ENCODE peak calls at places on chromosome 2, in five cellular contexts. One of them, this sample, is unnamed.

GRCh38 chr2:50448556-50448955 is 583.4 kb downstream of the NRXN1 start:
- DNase-seq in GM12878: no peak
- DNase-seq in K562: no peak
- DNase-seq in SK-N-SH: no peak
- DNase-seq in HepG2: no peak
- DNase-seq in this sample: no peak

GRCh38 chr2:70930371-70931329 is 5.0 kb upstream of the ATP6V1B1 start:
- DNase-seq in GM12878: no peak
- DNase-seq in K562: no peak
- DNase-seq in SK-N-SH: no peak
- DNase-seq in HepG2: no peak
- DNase-seq in this sample: no peak

GRCh38 chr2:43461461-43462073 is 134.3 kb downstream of the THADA start:
- DNase-seq in GM12878: peak; percentile 81
- DNase-seq in K562: no peak
- DNase-seq in SK-N-SH: no peak
- DNase-seq in HepG2: no peak
- DNase-seq in this sample: no peak

GRCh38 chr2:231957913-231958763 is 3.4 kb upstream of the DIS3L2 start:
- DNase-seq in GM12878: no peak
- DNase-seq in K562: no peak
- DNase-seq in SK-N-SH: no peak
- DNase-seq in HepG2: peak; percentile 62
- DNase-seq in this sample: no peak

GRCh38 chr2:12504443-12504842 is 212.3 kb upstream of the TRIB2 start:
- DNase-seq in GM12878: peak; percentile 55
- DNase-seq in K562: no peak
- DNase-seq in SK-N-SH: no peak
- DNase-seq in HepG2: no peak
- DNase-seq in this sample: no peak

GRCh38 chr2:100783986-100784385 is 36.0 kb upstream of the NPAS2 start:
- DNase-seq in GM12878: no peak
- DNase-seq in K562: no peak
- DNase-seq in SK-N-SH: no peak
- DNase-seq in HepG2: no peak
- DNase-seq in this sample: no peak

GRCh38 chr2:107027205-107027604 is 141.2 kb upstream of the ST6GAL2 start:
- DNase-seq in GM12878: no peak
- DNase-seq in K562: no peak
- DNase-seq in SK-N-SH: no peak
- DNase-seq in HepG2: no peak
- DNase-seq in this sample: no peak

GRCh38 chr2:47402555-47402804 is 476 bp upstream of the MSH2 start:
- DNase-seq in GM12878: no peak
- DNase-seq in K562: no peak
- DNase-seq in SK-N-SH: no peak
- DNase-seq in HepG2: no peak
- DNase-seq in this sample: no peak

GRCh38 chr2:11930211-11930761 is 183.9 kb downstream of the LPIN1 start:
- DNase-seq in GM12878: no peak
- DNase-seq in K562: no peak
- DNase-seq in SK-N-SH: peak; percentile 32
- DNase-seq in HepG2: no peak
- DNase-seq in this sample: no peak

GRCh38 chr2:24050041-24050655 is 607 bp downstream of the FKBP1B start:
- DNase-seq in GM12878: no peak
- DNase-seq in K562: no peak
- DNase-seq in SK-N-SH: peak; percentile 75
- DNase-seq in HepG2: peak; percentile 28
- DNase-seq in this sample: no peak

GRCh38 chr2:239389414-239390329 is 11.1 kb downstream of the HDAC4 start:
- DNase-seq in GM12878: no peak
- DNase-seq in K562: no peak
- DNase-seq in SK-N-SH: no peak
- DNase-seq in HepG2: no peak
- DNase-seq in this sample: no peak

GRCh38 chr2:204365778-204366177 is 179.5 kb upstream of the PARD3B start:
- DNase-seq in GM12878: no peak
- DNase-seq in K562: no peak
- DNase-seq in SK-N-SH: no peak
- DNase-seq in HepG2: no peak
- DNase-seq in this sample: no peak

GRCh38 chr2:84038866-84039265 is 420.2 kb downstream of the SUCLG1 start:
- DNase-seq in GM12878: no peak
- DNase-seq in K562: no peak
- DNase-seq in SK-N-SH: no peak
- DNase-seq in HepG2: no peak
- DNase-seq in this sample: no peak

GRCh38 chr2:64773461-64774118 is 119.9 kb upstream of the SERTAD2 start:
- DNase-seq in GM12878: no peak
- DNase-seq in K562: no peak
- DNase-seq in SK-N-SH: no peak
- DNase-seq in HepG2: no peak
- DNase-seq in this sample: no peak

GRCh38 chr2:43748333-43748732 is 25.5 kb upstream of the DYNC2LI1 start:
- DNase-seq in GM12878: no peak
- DNase-seq in K562: no peak
- DNase-seq in SK-N-SH: no peak
- DNase-seq in HepG2: no peak
- DNase-seq in this sample: no peak

GRCh38 chr2:27042159-27042661 is 9.3 kb upstream of the AGBL5 start:
- DNase-seq in GM12878: peak; percentile 69
- DNase-seq in K562: no peak
- DNase-seq in SK-N-SH: no peak
- DNase-seq in HepG2: no peak
- DNase-seq in this sample: no peak

GRCh38 chr2:179614121-179614520 is 247.3 kb downstream of the ZNF385B start:
- DNase-seq in GM12878: no peak
- DNase-seq in K562: no peak
- DNase-seq in SK-N-SH: no peak
- DNase-seq in HepG2: no peak
- DNase-seq in this sample: no peak

GRCh38 chr2:199940373-199940772 is 14.9 kb downstream of the TYW5 start:
- DNase-seq in GM12878: no peak
- DNase-seq in K562: no peak
- DNase-seq in SK-N-SH: peak; percentile 14
- DNase-seq in HepG2: peak; percentile 40
- DNase-seq in this sample: peak; percentile 17

GRCh38 chr2:425947-426346 is 138.1 kb upstream of the ALKAL2 start:
- DNase-seq in GM12878: no peak
- DNase-seq in K562: no peak
- DNase-seq in SK-N-SH: no peak
- DNase-seq in HepG2: no peak
- DNase-seq in this sample: no peak

GRCh38 chr2:7609556-7610323 is 692.5 kb downstream of the RNF144A start:
- DNase-seq in GM12878: no peak
- DNase-seq in K562: no peak
- DNase-seq in SK-N-SH: peak; percentile 27
- DNase-seq in HepG2: no peak
- DNase-seq in this sample: no peak

GRCh38 chr2:165294912-165295311 is 55.7 kb downstream of the SCN2A start:
- DNase-seq in GM12878: no peak
- DNase-seq in K562: no peak
- DNase-seq in SK-N-SH: peak; percentile 24
- DNase-seq in HepG2: no peak
- DNase-seq in this sample: no peak

GRCh38 chr2:182077023-182077422 is 91.4 kb downstream of the PPP1R1C start:
- DNase-seq in GM12878: no peak
- DNase-seq in K562: no peak
- DNase-seq in SK-N-SH: no peak
- DNase-seq in HepG2: no peak
- DNase-seq in this sample: no peak

GRCh38 chr2:198316231-198316630 is 511.8 kb downstream of the PLCL1 start:
- DNase-seq in GM12878: no peak
- DNase-seq in K562: no peak
- DNase-seq in SK-N-SH: no peak
- DNase-seq in HepG2: no peak
- DNase-seq in this sample: no peak

GRCh38 chr2:232974431-232974830 is 38.6 kb downstream of the NGEF start:
- DNase-seq in GM12878: no peak
- DNase-seq in K562: no peak
- DNase-seq in SK-N-SH: no peak
- DNase-seq in HepG2: no peak
- DNase-seq in this sample: no peak

GRCh38 chr2:222142027-222142426 is 156.8 kb downstream of the PAX3 start:
- DNase-seq in GM12878: no peak
- DNase-seq in K562: no peak
- DNase-seq in SK-N-SH: no peak
- DNase-seq in HepG2: no peak
- DNase-seq in this sample: no peak

GRCh38 chr2:69013837-69014796 is 1.1 kb downstream of the ANTXR1 start:
- DNase-seq in GM12878: no peak
- DNase-seq in K562: no peak
- DNase-seq in SK-N-SH: peak; percentile 47
- DNase-seq in HepG2: no peak
- DNase-seq in this sample: no peak

GRCh38 chr2:205681836-205682238 is 464 bp upstream of the NRP2 start:
- DNase-seq in GM12878: no peak
- DNase-seq in K562: no peak
- DNase-seq in SK-N-SH: peak; percentile 49
- DNase-seq in HepG2: no peak
- DNase-seq in this sample: no peak

GRCh38 chr2:67041051-67041450 is 356.1 kb upstream of the ETAA1 start:
- DNase-seq in GM12878: no peak
- DNase-seq in K562: no peak
- DNase-seq in SK-N-SH: no peak
- DNase-seq in HepG2: no peak
- DNase-seq in this sample: no peak

GRCh38 chr2:1755436-1756191 is 11.3 kb upstream of the PXDN start:
- DNase-seq in GM12878: no peak
- DNase-seq in K562: no peak
- DNase-seq in SK-N-SH: no peak
- DNase-seq in HepG2: no peak
- DNase-seq in this sample: no peak

GRCh38 chr2:237604960-237605359 is 14.4 kb upstream of the RAB17 start:
- DNase-seq in GM12878: no peak
- DNase-seq in K562: no peak
- DNase-seq in SK-N-SH: no peak
- DNase-seq in HepG2: peak; percentile 64
- DNase-seq in this sample: no peak

GRCh38 chr2:139684286-139684860 is 904.2 kb upstream of the NXPH2 start:
- DNase-seq in GM12878: no peak
- DNase-seq in K562: no peak
- DNase-seq in SK-N-SH: no peak
- DNase-seq in HepG2: no peak
- DNase-seq in this sample: no peak

GRCh38 chr2:218876562-218877219 is 4.0 kb upstream of the WNT10A start:
- DNase-seq in GM12878: peak; percentile 56
- DNase-seq in K562: peak; percentile 54
- DNase-seq in SK-N-SH: peak; percentile 88
- DNase-seq in HepG2: peak; percentile 82
- DNase-seq in this sample: peak; percentile 65

DNA sequence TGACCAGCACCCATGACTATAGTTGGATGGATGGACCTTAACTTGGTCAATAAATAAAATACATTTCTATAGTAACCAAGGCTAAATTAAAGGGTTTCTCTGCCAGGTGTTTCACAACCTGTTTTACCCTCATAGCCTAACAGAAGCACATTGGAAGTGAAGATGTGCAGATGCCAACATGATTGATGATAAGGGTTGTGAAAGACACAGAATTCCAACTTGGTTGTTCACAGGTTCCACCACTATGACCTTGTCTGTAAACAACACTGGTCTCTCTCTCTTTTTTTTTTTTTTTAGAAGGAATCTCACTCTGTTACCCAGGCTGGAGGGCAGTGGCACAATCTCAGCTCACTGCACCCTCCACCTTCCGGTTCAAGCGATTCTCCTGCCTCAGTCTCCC is 37.5 kb upstream of the PTH2R start:
- DNase-seq in GM12878: no peak
- DNase-seq in K562: no peak
- DNase-seq in SK-N-SH: no peak
- DNase-seq in HepG2: peak; percentile 83
- DNase-seq in this sample: no peak
- TF ChIP-seq REST in GM12878: no peak
- TF ChIP-seq REST in K562: no peak
- TF ChIP-seq REST in SK-N-SH: no peak
- TF ChIP-seq REST in HepG2: no peak
- TF ChIP-seq REST in this sample: no peak

DNA sequence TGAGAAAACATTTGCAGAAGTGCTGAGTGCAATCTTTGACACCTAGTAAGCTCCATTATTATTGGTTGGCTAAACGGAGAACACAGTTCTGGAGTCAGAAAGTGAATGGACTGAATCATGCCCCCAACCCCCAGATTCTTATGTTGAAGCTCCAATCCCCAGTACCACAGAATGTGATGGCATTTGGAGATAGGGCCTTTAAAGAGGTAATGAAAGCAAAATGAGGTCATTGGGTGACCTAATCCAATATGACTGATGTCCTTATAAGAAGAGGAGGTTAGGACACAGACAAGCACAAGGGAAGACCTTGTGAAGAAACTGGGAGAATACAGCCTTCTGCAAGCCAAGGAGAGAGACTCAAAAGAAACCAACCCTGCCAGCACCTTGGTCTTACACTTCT is 200.9 kb upstream of the EPAS1 start:
- DNase-seq in GM12878: no peak
- DNase-seq in K562: no peak
- DNase-seq in SK-N-SH: no peak
- DNase-seq in HepG2: no peak
- DNase-seq in this sample: no peak
- TF ChIP-seq GABPA in GM12878: no peak
- TF ChIP-seq GABPA in K562: no peak
- TF ChIP-seq GABPA in SK-N-SH: no peak
- TF ChIP-seq GABPA in HepG2: no peak
- TF ChIP-seq GABPA in this sample: no peak

GRCh38 chr2:230254152-230254881 is 28.8 kb downstream of the SP140 start:
- DNase-seq in GM12878: no peak
- DNase-seq in K562: no peak
- DNase-seq in SK-N-SH: no peak
- DNase-seq in HepG2: no peak
- DNase-seq in this sample: no peak
- TF ChIP-seq REST in GM12878: no peak
- TF ChIP-seq REST in K562: no peak
- TF ChIP-seq REST in SK-N-SH: no peak
- TF ChIP-seq REST in HepG2: no peak
- TF ChIP-seq REST in this sample: no peak

DNA sequence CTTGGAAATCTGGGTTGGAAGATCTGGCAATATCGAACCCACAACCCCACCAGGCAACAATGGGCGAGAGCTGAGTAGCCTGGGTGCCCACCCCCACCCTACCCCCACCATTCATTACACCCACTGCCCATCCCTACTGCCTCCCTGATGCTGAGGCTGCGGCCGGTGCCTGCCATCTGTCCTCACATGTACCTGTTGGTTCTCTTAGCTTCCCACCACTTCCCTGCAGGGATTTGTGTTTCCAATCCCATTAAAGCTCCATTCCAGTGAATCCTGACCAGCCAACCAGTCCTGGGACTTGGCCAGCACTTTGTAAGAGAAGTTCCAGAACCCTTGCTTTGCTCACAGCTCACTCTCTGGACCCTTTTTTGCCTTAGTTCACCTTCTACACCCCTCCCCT is 163.0 kb upstream of the SH3BP4 start:
- DNase-seq in GM12878: no peak
- DNase-seq in K562: no peak
- DNase-seq in SK-N-SH: peak; percentile 32
- DNase-seq in HepG2: no peak
- DNase-seq in this sample: no peak
- TF ChIP-seq GABPA in GM12878: no peak
- TF ChIP-seq GABPA in K562: no peak
- TF ChIP-seq GABPA in SK-N-SH: no peak
- TF ChIP-seq GABPA in HepG2: no peak
- TF ChIP-seq GABPA in this sample: no peak

This sample was measured in HL-60.